ENCODE peak calls at places on chromosomes 1 and 21, in six cellular contexts. G is choroid plexus epithelial cell; V is NCI-H1092 treated with DMSO at 0.1 percent for 48 hours; D is AG10803; B is stimulated activated CD8-positive, alpha-beta memory T cell treated with anti-CD3 and anti-CD28 coated beads, Interleukin-4, amount 100 ng/mL, for 1 hour; K is NCI-H2081. J is an unnamed sample.

GRCh38 chr1:185439727-185440415 is 122.8 kb upstream of the IVNS1ABP start:
- DNase-seq in G (peak), V (no peak), D (peak), B (no peak), K (no peak), J (peak)

GRCh38 chr21:26032263-26032662 is 138.3 kb downstream of the APP start:
- DNase-seq in G (peak), V (no peak), D (no peak), B (no peak), K (no peak), J (no peak)

GRCh38 chr1:183913556-183913955 is 108.6 kb downstream of the RGL1 start:
- DNase-seq in G (no peak), V (no peak), D (peak), B (no peak), K (no peak), J (no peak)

GRCh38 chr1:195376190-195376589 is 1232.0 kb downstream of the KCNT2 start:
- DNase-seq in G (peak), V (no peak), D (no peak), B (no peak), K (no peak), J (no peak)

GRCh38 chr1:26028490-26028980 is 7.0 kb downstream of the EXTL1 start:
- DNase-seq in G (no peak), V (no peak), D (no peak), B (no peak), K (no peak), J (no peak)

GRCh38 chr1:31170486-31170735 is 69.3 kb downstream of the NKAIN1 start:
- DNase-seq in G (no peak), V (no peak), D (no peak), B (no peak), K (no peak), J (no peak)

GRCh38 chr1:7755448-7755847 is 15.6 kb upstream of the VAMP3 start:
- DNase-seq in G (peak), V (peak), D (no peak), B (no peak), K (no peak), J (peak)

GRCh38 chr1:111906816-111907215 is 82.7 kb downstream of the KCND3 start:
- DNase-seq in G (no peak), V (no peak), D (no peak), B (no peak), K (no peak), J (no peak)

GRCh38 chr1:34982820-34983376 is 2.2 kb downstream of the TMEM35B start:
- DNase-seq in G (no peak), V (no peak), D (peak), B (no peak), K (no peak), J (no peak)

GRCh38 chr1:173095632-173096031 is 44.9 kb upstream of the TNFSF18 start:
- DNase-seq in G (peak), V (no peak), D (peak), B (no peak), K (no peak), J (no peak)

GRCh38 chr1:77076759-77077158 is 142.5 kb downstream of the PIGK start:
- DNase-seq in G (no peak), V (no peak), D (no peak), B (no peak), K (no peak), J (peak)

J was measured in AML-193.